ENCODE peak calls at places on chromosomes 6 and 20, in eight cellular contexts. One of them, this sample, is unnamed. For H3K4me1 and H3K36me3, the result is how much of the 10 kb centered on the place peaks cover.

GRCh38 chr20:61361501-61361900 is 109.4 kb downstream of the CDH4 start:
- DNase-seq in astrocyte: no peak
- DNase-seq in SK-N-SH: no peak
- DNase-seq in ascending aorta: no peak
- DNase-seq in A673: no peak
- DNase-seq in gastrocnemius medialis: no peak
- DNase-seq in lower lobe of right lung: no peak
- DNase-seq in left ventricle myocardium inferior: no peak
- DNase-seq in this sample: no peak

GRCh38 chr6:46269447-46270229 is 98.9 kb upstream of the ENPP5 start:
- DNase-seq in ascending aorta: no peak
- DNase-seq in left ventricle myocardium inferior: peak
- DNase-seq in SK-N-SH: no peak
- DNase-seq in gastrocnemius medialis: no peak
- DNase-seq in A673: no peak
- DNase-seq in astrocyte: no peak
- DNase-seq in lower lobe of right lung: no peak
- DNase-seq in this sample: peak

GRCh38 chr20:35387334-35387733 is 24.4 kb downstream of the UQCC1 start:
- DNase-seq in lower lobe of right lung: no peak
- DNase-seq in gastrocnemius medialis: no peak
- DNase-seq in left ventricle myocardium inferior: no peak
- DNase-seq in ascending aorta: no peak
- DNase-seq in astrocyte: peak
- DNase-seq in SK-N-SH: no peak
- DNase-seq in A673: no peak
- DNase-seq in this sample: no peak

GRCh38 chr6:42410861-42411260 is 40.9 kb downstream of the TRERF1 start:
- DNase-seq in ascending aorta: no peak
- DNase-seq in left ventricle myocardium inferior: no peak
- DNase-seq in lower lobe of right lung: no peak
- DNase-seq in astrocyte: no peak
- DNase-seq in SK-N-SH: no peak
- DNase-seq in A673: no peak
- DNase-seq in gastrocnemius medialis: no peak
- DNase-seq in this sample: no peak

GRCh38 chr20:46520976-46521579 is 7.7 kb upstream of the ZNF334 start:
- DNase-seq in A673: peak
- DNase-seq in left ventricle myocardium inferior: no peak
- DNase-seq in lower lobe of right lung: peak
- DNase-seq in astrocyte: peak
- DNase-seq in gastrocnemius medialis: no peak
- DNase-seq in SK-N-SH: peak
- DNase-seq in ascending aorta: no peak
- DNase-seq in this sample: no peak

GRCh38 chr6:68575765-68576439 is 59.2 kb upstream of the ADGRB3 start:
- DNase-seq in gastrocnemius medialis: no peak
- DNase-seq in ascending aorta: no peak
- DNase-seq in left ventricle myocardium inferior: no peak
- DNase-seq in A673: peak
- DNase-seq in SK-N-SH: no peak
- DNase-seq in astrocyte: no peak
- DNase-seq in lower lobe of right lung: peak
- DNase-seq in this sample: no peak

GRCh38 chr6:33418690-33419291 is 884 bp upstream of the CUTA start:
- DNase-seq in gastrocnemius medialis: no peak
- DNase-seq in ascending aorta: no peak
- DNase-seq in lower lobe of right lung: no peak
- DNase-seq in astrocyte: peak
- DNase-seq in A673: no peak
- DNase-seq in SK-N-SH: no peak
- DNase-seq in left ventricle myocardium inferior: no peak
- DNase-seq in this sample: no peak

GRCh38 chr6:92770540-92770939 is 648.8 kb downstream of the EPHA7 start:
- DNase-seq in gastrocnemius medialis: no peak
- DNase-seq in ascending aorta: no peak
- DNase-seq in SK-N-SH: no peak
- DNase-seq in left ventricle myocardium inferior: no peak
- DNase-seq in lower lobe of right lung: no peak
- DNase-seq in A673: no peak
- DNase-seq in astrocyte: no peak
- DNase-seq in this sample: no peak

GRCh38 chr6:80333342-80333741 is 226.9 kb downstream of the BCKDHB start:
- DNase-seq in lower lobe of right lung: no peak
- DNase-seq in astrocyte: no peak
- DNase-seq in left ventricle myocardium inferior: no peak
- DNase-seq in ascending aorta: no peak
- DNase-seq in SK-N-SH: no peak
- DNase-seq in gastrocnemius medialis: no peak
- DNase-seq in A673: peak
- DNase-seq in this sample: no peak

GRCh38 chr6:1856381-1856780 is 246.7 kb downstream of the FOXC1 start:
- DNase-seq in ascending aorta: no peak
- DNase-seq in gastrocnemius medialis: no peak
- DNase-seq in lower lobe of right lung: no peak
- DNase-seq in A673: peak
- DNase-seq in astrocyte: peak
- DNase-seq in SK-N-SH: peak
- DNase-seq in left ventricle myocardium inferior: no peak
- DNase-seq in this sample: no peak

GRCh38 chr6:53046274-53046673 is 18.9 kb upstream of the FBXO9 start:
- DNase-seq in gastrocnemius medialis: no peak
- DNase-seq in A673: no peak
- DNase-seq in astrocyte: no peak
- DNase-seq in SK-N-SH: no peak
- DNase-seq in left ventricle myocardium inferior: no peak
- DNase-seq in lower lobe of right lung: no peak
- DNase-seq in ascending aorta: no peak
- DNase-seq in this sample: no peak

GRCh38 chr6:35729722-35730121 is 7.1 kb upstream of the ARMC12 start:
- DNase-seq in SK-N-SH: no peak
- DNase-seq in astrocyte: no peak
- DNase-seq in left ventricle myocardium inferior: no peak
- DNase-seq in gastrocnemius medialis: no peak
- DNase-seq in lower lobe of right lung: no peak
- DNase-seq in ascending aorta: no peak
- DNase-seq in A673: no peak
- DNase-seq in this sample: no peak

GRCh38 chr6:41634657-41635056 is 3.6 kb upstream of the MDFI start:
- DNase-seq in lower lobe of right lung: peak
- DNase-seq in ascending aorta: no peak
- DNase-seq in A673: no peak
- DNase-seq in astrocyte: peak
- DNase-seq in SK-N-SH: peak
- DNase-seq in left ventricle myocardium inferior: no peak
- DNase-seq in gastrocnemius medialis: no peak
- DNase-seq in this sample: no peak

GRCh38 chr20:36463212-36464061 is 77.9 kb upstream of the MYL9 start:
- DNase-seq in left ventricle myocardium inferior: no peak
- DNase-seq in ascending aorta: no peak
- DNase-seq in gastrocnemius medialis: peak
- DNase-seq in SK-N-SH: no peak
- DNase-seq in astrocyte: no peak
- DNase-seq in A673: no peak
- DNase-seq in lower lobe of right lung: no peak
- DNase-seq in this sample: no peak

GRCh38 chr20:11373391-11373790 is 544.3 kb upstream of the BTBD3 start:
- DNase-seq in ascending aorta: no peak
- DNase-seq in SK-N-SH: no peak
- DNase-seq in astrocyte: no peak
- DNase-seq in A673: no peak
- DNase-seq in lower lobe of right lung: no peak
- DNase-seq in left ventricle myocardium inferior: no peak
- DNase-seq in gastrocnemius medialis: no peak
- DNase-seq in this sample: no peak

GRCh38 chr6:170181338-170181690 is 109.6 kb downstream of the DLL1 start:
- DNase-seq in gastrocnemius medialis: no peak
- DNase-seq in astrocyte: no peak
- DNase-seq in SK-N-SH: no peak
- DNase-seq in ascending aorta: no peak
- DNase-seq in lower lobe of right lung: no peak
- DNase-seq in A673: no peak
- DNase-seq in left ventricle myocardium inferior: no peak
- DNase-seq in this sample: no peak

GRCh38 chr6:43150051-43150751 is 20.9 kb upstream of the SRF start:
- DNase-seq in SK-N-SH: no peak
- DNase-seq in lower lobe of right lung: no peak
- DNase-seq in ascending aorta: no peak
- DNase-seq in left ventricle myocardium inferior: no peak
- DNase-seq in astrocyte: no peak
- DNase-seq in gastrocnemius medialis: no peak
- DNase-seq in A673: no peak
- DNase-seq in this sample: no peak

GRCh38 chr6:38187285-38187684 is 367.8 kb downstream of the ZFAND3 start:
- DNase-seq in ascending aorta: no peak
- DNase-seq in lower lobe of right lung: no peak
- DNase-seq in SK-N-SH: no peak
- DNase-seq in A673: no peak
- DNase-seq in left ventricle myocardium inferior: no peak
- DNase-seq in astrocyte: no peak
- DNase-seq in gastrocnemius medialis: no peak
- DNase-seq in this sample: no peak

GRCh38 chr20:24816431-24816830 is 132.6 kb upstream of the CST7 start:
- DNase-seq in astrocyte: no peak
- DNase-seq in lower lobe of right lung: no peak
- DNase-seq in SK-N-SH: no peak
- DNase-seq in gastrocnemius medialis: no peak
- DNase-seq in ascending aorta: no peak
- DNase-seq in A673: no peak
- DNase-seq in left ventricle myocardium inferior: no peak
- DNase-seq in this sample: no peak

DNA sequence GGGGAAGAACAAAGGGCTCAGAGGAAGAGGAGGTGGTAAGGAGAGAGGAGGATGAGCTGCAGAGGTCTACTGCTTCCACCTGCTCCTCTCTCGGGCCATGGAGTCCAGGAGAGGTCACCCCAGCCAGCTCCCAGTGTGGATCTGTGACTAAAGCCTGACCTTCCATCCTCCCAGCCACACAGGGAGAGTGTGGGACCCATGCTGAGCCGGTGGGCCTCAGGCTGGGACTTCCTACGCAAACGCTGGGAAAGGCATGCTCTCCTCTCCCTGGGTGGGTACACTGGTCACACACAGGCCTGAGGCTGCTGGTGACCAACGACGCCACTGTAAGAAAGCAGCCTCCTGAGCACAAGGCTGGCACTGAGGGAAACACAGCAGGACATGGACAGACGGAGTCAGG is 111.3 kb downstream of the PREX1 start:
- DNase-seq in astrocyte: no peak
- DNase-seq in A673: no peak
- DNase-seq in lower lobe of right lung: no peak
- DNase-seq in left ventricle myocardium inferior: no peak
- DNase-seq in SK-N-SH: no peak
- DNase-seq in gastrocnemius medialis: no peak
- DNase-seq in ascending aorta: no peak
- DNase-seq in this sample: no peak
- H3K4me1 ChIP-seq in astrocyte: under half
- H3K4me1 ChIP-seq in A673: under half
- H3K4me1 ChIP-seq in lower lobe of right lung: under half
- H3K4me1 ChIP-seq in left ventricle myocardium inferior: under half
- H3K4me1 ChIP-seq in SK-N-SH: under half
- H3K4me1 ChIP-seq in gastrocnemius medialis: under half
- H3K4me1 ChIP-seq in ascending aorta: under half
- H3K4me1 ChIP-seq in this sample: under half

DNA sequence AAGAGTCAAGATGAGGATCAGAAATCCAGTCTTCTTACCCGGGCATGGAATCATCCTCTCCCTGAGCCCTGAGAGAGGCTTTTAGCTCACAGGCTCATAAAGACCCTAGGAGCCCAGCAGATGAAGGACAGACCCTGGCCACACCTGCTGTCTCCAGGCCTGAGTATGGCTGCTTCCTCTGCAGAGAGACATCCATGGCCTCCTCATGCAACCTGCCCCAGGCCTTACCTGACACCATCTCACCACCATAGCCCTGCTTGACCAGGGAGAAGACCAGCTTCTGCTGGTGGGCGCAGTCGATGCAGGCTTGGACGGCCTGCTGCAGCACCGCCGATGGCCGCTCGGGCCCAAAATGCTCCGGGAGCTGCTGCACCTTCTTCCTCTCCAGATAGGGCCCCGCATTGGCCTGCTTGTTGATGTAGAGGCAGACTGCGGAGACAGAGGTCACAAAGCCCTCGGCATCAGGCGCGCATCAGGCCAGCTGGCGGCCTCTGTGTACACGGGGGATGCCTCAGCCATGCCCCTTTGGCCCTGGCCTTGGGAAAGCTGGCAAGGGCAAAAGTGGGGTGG is 77.6 kb downstream of the SCML4 start:
- DNase-seq in astrocyte: no peak
- DNase-seq in SK-N-SH: no peak
- DNase-seq in lower lobe of right lung: no peak
- DNase-seq in A673: no peak
- DNase-seq in left ventricle myocardium inferior: no peak
- DNase-seq in ascending aorta: no peak
- DNase-seq in gastrocnemius medialis: no peak
- DNase-seq in this sample: no peak
- H3K36me3 ChIP-seq in astrocyte: under half
- H3K36me3 ChIP-seq in SK-N-SH: under half
- H3K36me3 ChIP-seq in lower lobe of right lung: under half
- H3K36me3 ChIP-seq in A673: under half
- H3K36me3 ChIP-seq in left ventricle myocardium inferior: under half
- H3K36me3 ChIP-seq in ascending aorta: under half
- H3K36me3 ChIP-seq in gastrocnemius medialis: under half
- H3K36me3 ChIP-seq in this sample: under half

DNA sequence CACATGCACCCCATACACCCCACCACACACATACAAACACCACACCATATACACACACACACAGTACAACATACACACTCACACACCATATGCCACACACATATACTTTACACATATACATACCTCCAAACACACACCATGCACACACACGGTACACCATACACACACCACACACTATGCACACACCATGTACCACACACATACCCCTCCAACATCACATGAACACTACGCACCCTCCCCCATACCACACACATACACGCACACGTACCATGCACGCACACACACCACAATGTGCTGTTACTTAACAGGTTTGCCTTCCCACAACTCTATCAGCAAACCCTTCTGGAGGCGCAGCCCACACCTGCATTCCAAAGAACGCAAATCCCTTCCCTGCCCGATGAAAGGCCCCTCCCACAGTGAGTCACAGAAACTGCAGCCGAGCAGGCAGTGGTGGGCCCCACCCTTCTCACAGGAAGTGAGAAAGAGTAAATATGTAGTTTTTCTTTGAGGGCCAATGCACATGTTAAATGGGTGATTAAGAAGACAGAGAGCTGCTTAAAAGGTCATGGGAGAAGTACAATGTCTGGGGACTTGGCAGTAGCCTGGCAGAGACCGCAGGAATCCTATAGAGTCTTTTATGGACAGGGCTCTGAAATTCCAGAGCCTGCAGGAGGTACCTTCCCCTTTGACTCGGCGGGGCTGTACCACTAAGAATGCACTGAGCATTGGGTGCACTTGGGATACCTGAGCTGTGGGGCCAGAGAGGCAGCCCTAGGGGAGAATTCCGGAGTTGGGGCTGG is 34.1 kb upstream of the EZR start:
- DNase-seq in astrocyte: peak
- DNase-seq in ascending aorta: peak
- DNase-seq in SK-N-SH: no peak
- DNase-seq in lower lobe of right lung: peak
- DNase-seq in A673: peak
- DNase-seq in left ventricle myocardium inferior: peak
- DNase-seq in gastrocnemius medialis: no peak
- DNase-seq in this sample: peak
- H3K4me3 ChIP-seq in astrocyte: peak
- H3K4me3 ChIP-seq in ascending aorta: no peak
- H3K4me3 ChIP-seq in SK-N-SH: no peak
- H3K4me3 ChIP-seq in lower lobe of right lung: no peak
- H3K4me3 ChIP-seq in A673: no peak
- H3K4me3 ChIP-seq in left ventricle myocardium inferior: no peak
- H3K4me3 ChIP-seq in gastrocnemius medialis: no peak
- H3K4me3 ChIP-seq in this sample: no peak

GRCh38 chr20:63854766-63855362 is 6.4 kb upstream of the ABHD16B start:
- DNase-seq in left ventricle myocardium inferior: peak
- DNase-seq in SK-N-SH: peak
- DNase-seq in A673: no peak
- DNase-seq in astrocyte: no peak
- DNase-seq in lower lobe of right lung: no peak
- DNase-seq in gastrocnemius medialis: no peak
- DNase-seq in ascending aorta: no peak
- DNase-seq in this sample: no peak
- H3K4me1 ChIP-seq in left ventricle myocardium inferior: half or more
- H3K4me1 ChIP-seq in SK-N-SH: half or more
- H3K4me1 ChIP-seq in A673: under half
- H3K4me1 ChIP-seq in astrocyte: under half
- H3K4me1 ChIP-seq in lower lobe of right lung: half or more
- H3K4me1 ChIP-seq in gastrocnemius medialis: under half
- H3K4me1 ChIP-seq in ascending aorta: under half
- H3K4me1 ChIP-seq in this sample: under half

This sample was measured in right atrium auricular region.